ENCODE peak calls at places on chromosomes 13 and 19, in seven cellular contexts. J is H1, Z is IMR-90, K is mesenchymal stem cell, O is H9, D is mesendoderm, E is trophoblast cell. X is an unnamed sample.

GRCh38 chr19:41411094-41411493 is 13.5 kb downstream of the BCKDHA start:
- DNase-seq in J (no peak), Z (no peak), K (no peak), O (no peak), D (no peak), E (no peak), X (no peak)

GRCh38 chr13:113777311-113778260 is 18.6 kb downstream of the TMEM255B start:
- DNase-seq in J (peak), Z (peak), K (peak), O (peak), D (peak), E (no peak), X (peak)

GRCh38 chr19:1155352-1156304 is 18.4 kb downstream of the SBNO2 start:
- DNase-seq in J (no peak), Z (no peak), K (no peak), O (no peak), D (no peak), E (peak), X (no peak)

GRCh38 chr13:114067886-114068722 is 64.3 kb downstream of the RASA3 start:
- DNase-seq in J (no peak), Z (no peak), K (no peak), O (no peak), D (no peak), E (no peak), X (no peak)

GRCh38 chr13:114111577-114111976 is 20.8 kb downstream of the RASA3 start:
- DNase-seq in J (no peak), Z (peak), K (peak), O (no peak), D (no peak), E (no peak), X (no peak)

GRCh38 chr19:7575426-7576040 is 20.1 kb upstream of the CAMSAP3 start:
- DNase-seq in J (no peak), Z (no peak), K (no peak), O (no peak), D (no peak), E (no peak), X (no peak)

GRCh38 chr13:22961835-22962537 is 218.8 kb upstream of the SGCG start:
- DNase-seq in J (peak), Z (no peak), K (no peak), O (no peak), D (no peak), E (no peak), X (no peak)

GRCh38 chr13:57874530-57874929 is 243.0 kb downstream of the PCDH17 start:
- DNase-seq in J (no peak), Z (no peak), K (no peak), O (no peak), D (peak), E (no peak), X (no peak)

GRCh38 chr13:112781881-112782361 is 92.1 kb downstream of the ATP11A start:
- DNase-seq in J (peak), Z (no peak), K (no peak), O (no peak), D (no peak), E (no peak), X (no peak)

GRCh38 chr13:30111810-30112209 is 195.5 kb downstream of the KATNAL1 start:
- DNase-seq in J (no peak), Z (no peak), K (peak), O (peak), D (peak), E (no peak), X (no peak)

GRCh38 chr13:42497798-42498197 is 76.2 kb upstream of the TNFSF11 start:
- DNase-seq in J (no peak), Z (peak), K (peak), O (no peak), D (no peak), E (peak), X (no peak)

GRCh38 chr13:113489549-113490495 is 689 bp downstream of the DCUN1D2 start:
- DNase-seq in J (peak), Z (peak), K (peak), O (no peak), D (peak), E (peak), X (peak)

GRCh38 chr19:11070123-11070522 is 19.1 kb upstream of the LDLR start:
- DNase-seq in J (no peak), Z (no peak), K (no peak), O (no peak), D (no peak), E (no peak), X (no peak)

GRCh38 chr13:74557870-74558269 is 423.7 kb upstream of the KLF12 start:
- DNase-seq in J (no peak), Z (no peak), K (no peak), O (no peak), D (no peak), E (no peak), X (no peak)

GRCh38 chr19:9909251-9909650 is 27.1 kb downstream of the OLFM2 start:
- DNase-seq in J (no peak), Z (no peak), K (no peak), O (no peak), D (peak), E (no peak), X (no peak)

GRCh38 chr13:29791997-29792775 is 58.2 kb downstream of the UBL3 start:
- DNase-seq in J (no peak), Z (peak), K (no peak), O (no peak), D (no peak), E (no peak), X (no peak)

GRCh38 chr19:40367577-40368434 is 19.3 kb downstream of the PLD3 start:
- DNase-seq in J (no peak), Z (no peak), K (no peak), O (no peak), D (no peak), E (no peak), X (no peak)

GRCh38 chr13:45447050-45447661 is 17.6 kb upstream of the COG3 start:
- DNase-seq in J (no peak), Z (no peak), K (no peak), O (no peak), D (no peak), E (no peak), X (no peak)

GRCh38 chr13:31016342-31017325 is 84.2 kb downstream of the TEX26 start:
- DNase-seq in J (no peak), Z (no peak), K (no peak), O (no peak), D (no peak), E (no peak), X (no peak)

GRCh38 chr19:15154002-15154612 is 46.7 kb downstream of the NOTCH3 start:
- DNase-seq in J (peak), Z (peak), K (peak), O (peak), D (peak), E (peak), X (no peak)

GRCh38 chr19:46715620-46716012 is 1.3 kb downstream of the PRKD2 start:
- DNase-seq in J (no peak), Z (no peak), K (no peak), O (no peak), D (no peak), E (no peak), X (no peak)

GRCh38 chr13:39884166-39884565 is 228.7 kb downstream of the COG6 start:
- DNase-seq in J (no peak), Z (no peak), K (no peak), O (no peak), D (no peak), E (no peak), X (no peak)

DNA sequence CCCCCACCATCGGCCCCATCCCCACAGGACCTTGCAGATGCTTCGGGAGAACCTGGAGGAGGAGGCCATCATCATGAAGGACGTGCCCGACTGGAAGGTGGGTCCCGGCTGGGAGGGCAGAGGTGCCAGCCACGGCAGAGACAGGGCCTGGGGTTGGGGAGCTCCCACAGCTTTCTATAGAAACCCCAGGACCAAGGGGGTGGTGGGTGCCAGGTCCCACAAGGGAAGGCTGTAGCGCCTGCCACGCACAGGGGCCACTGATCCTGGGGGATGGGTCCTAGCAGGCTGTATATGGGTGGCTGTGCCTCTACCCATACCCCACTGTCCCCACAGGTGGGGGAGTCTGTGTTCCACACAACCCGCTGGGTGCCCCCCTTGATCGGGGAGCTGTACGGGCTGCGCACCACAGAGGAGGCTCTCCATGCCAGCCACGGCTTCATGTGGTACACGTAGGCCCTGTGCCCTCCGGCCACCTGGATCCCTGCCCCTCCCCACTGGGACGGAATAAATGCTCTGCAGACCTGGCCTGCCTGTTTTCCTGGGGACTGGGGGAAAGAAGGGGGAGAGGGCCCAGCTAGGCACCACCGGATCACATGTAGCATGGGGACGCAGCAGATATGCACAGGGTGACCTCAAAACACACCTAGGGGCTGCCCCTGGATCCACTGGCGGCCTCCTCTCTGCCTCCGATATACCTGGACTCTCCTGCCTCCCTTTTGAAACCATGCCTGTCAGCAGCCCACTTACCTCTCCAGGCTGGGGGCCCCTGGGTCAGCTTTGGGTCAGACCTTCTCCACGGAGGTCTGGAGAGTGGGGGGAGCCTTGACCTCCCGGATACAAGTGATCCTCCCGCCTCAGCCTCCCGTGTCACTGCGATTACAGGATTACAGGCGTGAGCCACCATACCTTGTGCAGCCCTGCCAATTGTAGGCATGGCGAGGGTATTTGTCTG is 761 bp upstream of the YJEFN3 start:
- DNase-seq in J (no peak), Z (no peak), K (no peak), O (peak), D (no peak), E (no peak), X (no peak)
- H2AK5ac ChIP-seq in J (no peak), Z (no peak), K (no peak), O (no peak), D (no peak), E (no peak), X (no peak)

GRCh38 chr19:2247433-2248101 is 1.6 kb upstream of the AMH start:
- DNase-seq in J (no peak), Z (no peak), K (no peak), O (no peak), D (no peak), E (no peak), X (no peak)

GRCh38 chr19:2245273-2245672 is 3.9 kb upstream of the AMH start:
- DNase-seq in J (no peak), Z (no peak), K (no peak), O (no peak), D (no peak), E (no peak), X (no peak)

GRCh38 chr19:2244486-2244885 is 4.6 kb upstream of the AMH start:
- DNase-seq in J (no peak), Z (no peak), K (no peak), O (no peak), D (no peak), E (no peak), X (no peak)

GRCh38 chr19:2246801-2247361 is 2.2 kb upstream of the AMH start:
- DNase-seq in J (no peak), Z (peak), K (no peak), O (no peak), D (no peak), E (no peak), X (no peak)

DNA sequence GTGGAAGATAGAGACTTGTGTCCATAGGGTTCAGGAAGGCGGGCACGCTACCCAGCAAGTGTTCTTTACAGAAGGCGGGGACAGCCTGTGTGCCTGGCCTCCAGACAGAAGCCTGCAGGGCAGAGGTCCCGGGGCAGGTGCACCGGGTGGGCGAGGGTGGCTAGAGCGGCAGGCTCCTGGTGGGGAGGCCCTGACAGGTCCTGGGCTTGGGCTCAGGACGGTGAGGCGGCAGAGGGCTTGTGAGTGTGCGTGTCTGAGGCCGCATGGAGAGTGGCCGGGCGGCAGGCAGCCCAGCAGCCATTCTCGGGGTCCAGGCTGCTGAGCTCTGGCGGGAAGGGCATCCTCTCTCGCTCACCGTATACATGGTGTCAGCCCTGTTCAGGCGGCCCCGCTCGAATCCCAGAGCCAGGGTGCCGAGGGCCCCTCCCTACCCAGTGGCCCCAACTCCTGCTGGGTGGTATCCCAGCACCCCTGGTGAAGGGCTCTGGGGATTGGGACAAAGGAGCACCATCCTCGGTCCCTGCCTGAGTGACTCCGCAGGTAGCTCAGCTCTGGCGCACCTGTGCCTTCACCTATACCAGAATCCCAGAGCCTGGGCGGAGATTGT is 3.0 kb upstream of the AMH start:
- DNase-seq in J (no peak), Z (no peak), K (no peak), O (no peak), D (no peak), E (no peak), X (no peak)
- H2BK120ac ChIP-seq in J (no peak), Z (no peak), K (no peak), O (no peak), D (no peak), E (no peak), X (no peak)

GRCh38 chr19:16917401-16917800 is 28.6 kb downstream of the F2RL3 start:
- DNase-seq in J (no peak), Z (no peak), K (no peak), O (no peak), D (no peak), E (no peak), X (no peak)

GRCh38 chr19:16914421-16914820 is 25.6 kb downstream of the F2RL3 start:
- DNase-seq in J (peak), Z (no peak), K (no peak), O (no peak), D (no peak), E (no peak), X (no peak)

GRCh38 chr19:16915135-16915534 is 26.3 kb downstream of the F2RL3 start:
- DNase-seq in J (no peak), Z (no peak), K (no peak), O (no peak), D (no peak), E (no peak), X (no peak)

GRCh38 chr19:16912780-16913179 is 24.0 kb downstream of the F2RL3 start:
- DNase-seq in J (no peak), Z (no peak), K (no peak), O (no peak), D (no peak), E (no peak), X (no peak)

DNA sequence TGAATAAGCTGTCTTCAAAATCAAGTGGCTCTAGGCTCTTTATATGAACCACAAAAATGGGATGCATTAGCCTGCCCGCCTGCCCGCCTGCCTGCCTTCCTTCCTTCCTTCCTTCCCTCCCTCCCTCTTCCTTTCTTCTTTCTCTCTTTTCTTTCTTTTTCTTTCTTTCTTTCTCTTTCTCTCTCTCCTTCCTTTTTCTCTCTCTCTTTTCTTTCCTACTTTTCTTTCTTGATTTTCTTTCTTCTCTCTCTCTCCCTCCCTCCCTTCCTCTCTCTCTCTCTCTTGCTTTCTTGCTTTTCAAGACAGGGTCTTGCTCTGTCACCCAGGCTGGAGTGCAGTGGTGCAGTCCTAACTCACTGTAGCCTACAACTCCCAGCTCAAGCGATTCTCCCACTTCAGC is 26.9 kb downstream of the F2RL3 start:
- DNase-seq in J (no peak), Z (no peak), K (no peak), O (no peak), D (no peak), E (no peak), X (no peak)
- H2AK5ac ChIP-seq in J (no peak), Z (no peak), K (no peak), O (no peak), D (no peak), E (no peak), X (no peak)

GRCh38 chr19:45040059-45040767 is 1.4 kb downstream of the CLASRP start:
- DNase-seq in J (no peak), Z (no peak), K (no peak), O (no peak), D (no peak), E (no peak), X (no peak)
- H2BK120ac ChIP-seq in J (no peak), Z (no peak), K (no peak), O (no peak), D (no peak), E (no peak), X (no peak)

DNA sequence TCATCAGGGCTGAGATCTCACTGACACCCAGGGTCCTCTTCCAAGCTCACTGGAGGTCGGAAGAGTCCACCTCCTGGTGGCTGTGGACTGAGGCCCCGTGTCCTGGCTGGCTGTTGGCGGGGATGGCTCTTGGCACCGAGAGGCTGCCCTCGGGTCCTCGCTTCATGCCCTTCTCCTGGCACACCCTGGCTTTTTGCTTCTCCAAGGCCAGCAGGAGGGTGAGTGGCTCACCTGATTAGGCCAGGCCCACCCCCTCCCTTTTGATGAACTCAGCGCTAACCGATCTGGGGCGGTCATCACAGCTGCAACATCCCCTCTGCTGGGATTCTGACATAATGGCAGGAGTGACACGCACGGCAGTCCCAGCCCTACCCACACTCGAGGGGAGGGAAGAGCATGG is 4.4 kb downstream of the SLC39A3 start:
- DNase-seq in J (no peak), Z (no peak), K (no peak), O (no peak), D (no peak), E (no peak), X (no peak)
- H2AK5ac ChIP-seq in J (no peak), Z (no peak), K (no peak), O (no peak), D (no peak), E (no peak), X (no peak)

GRCh38 chr13:36531746-36532486 is 99.6 kb downstream of the CCNA1 start:
- DNase-seq in J (no peak), Z (no peak), K (peak), O (no peak), D (no peak), E (peak), X (no peak)
- H2BK120ac ChIP-seq in J (no peak), Z (no peak), K (no peak), O (no peak), D (no peak), E (no peak), X (no peak)